ENCODE peak calls at places on chromosomes 5 and 9, in seven cellular contexts. K is brain microvascular endothelial cell, Y is vagina, P is heart left ventricle, M is neural progenitor cell, J is Karpas-422, A is Caco-2. T is an unnamed sample.

GRCh38 chr5:159987031-159987674 is 21.8 kb upstream of the TTC1 start:
- DNase-seq in K (peak; percentile 50), Y (no peak), P (peak; percentile 62), M (peak; percentile 88), J (peak; percentile 86), A (peak; percentile 88), T (peak; percentile 78)

GRCh38 chr9:128175102-128175563 is 15.1 kb downstream of the BBLN start:
- DNase-seq in K (no peak), Y (no peak), P (no peak), M (no peak), J (no peak), A (no peak), T (no peak)

GRCh38 chr9:130341128-130341527 is 75.6 kb downstream of the HMCN2 start:
- DNase-seq in K (no peak), Y (no peak), P (no peak), M (no peak), J (no peak), A (no peak), T (no peak)

GRCh38 chr5:175689147-175689991 is 31.5 kb downstream of the HRH2 start:
- DNase-seq in K (peak; percentile 3), Y (no peak), P (no peak), M (no peak), J (no peak), A (no peak), T (no peak)

GRCh38 chr9:137621131-137621757 is 2.4 kb downstream of the EHMT1 start:
- DNase-seq in K (peak; percentile 41), Y (no peak), P (no peak), M (no peak), J (peak; percentile 58), A (no peak), T (no peak)

GRCh38 chr9:134487066-134487710 is 154.4 kb upstream of the COL5A1 start:
- DNase-seq in K (no peak), Y (no peak), P (no peak), M (no peak), J (no peak), A (no peak), T (peak; percentile 23)

GRCh38 chr9:35570709-35571108 is 34.4 kb upstream of the TESK1 start:
- DNase-seq in K (no peak), Y (no peak), P (no peak), M (no peak), J (no peak), A (no peak), T (no peak)

GRCh38 chr9:99400184-99400731 is 178.2 kb downstream of the SEC61B start:
- DNase-seq in K (peak; percentile 53), Y (no peak), P (peak; percentile 44), M (peak; percentile 5), J (no peak), A (peak; percentile 41), T (no peak)

GRCh38 chr5:20166496-20166895 is 178.5 kb upstream of the CDH18 start:
- DNase-seq in K (no peak), Y (no peak), P (no peak), M (no peak), J (no peak), A (no peak), T (no peak)

GRCh38 chr9:136837146-136837855 is 5.0 kb upstream of the AJM1 start:
- DNase-seq in K (no peak), Y (no peak), P (no peak), M (no peak), J (no peak), A (no peak), T (no peak)

GRCh38 chr9:35306281-35306680 is 144.5 kb downstream of the UNC13B start:
- DNase-seq in K (peak; percentile 20), Y (no peak), P (no peak), M (no peak), J (no peak), A (no peak), T (no peak)

GRCh38 chr9:111900934-111901612 is 4.5 kb downstream of the UGCG start:
- DNase-seq in K (no peak), Y (no peak), P (no peak), M (no peak), J (no peak), A (no peak), T (no peak)

GRCh38 chr5:34604119-34604675 is 51.9 kb upstream of the RAI14 start:
- DNase-seq in K (no peak), Y (no peak), P (no peak), M (no peak), J (no peak), A (no peak), T (no peak)

GRCh38 chr5:127924606-127925005 is 159.0 kb upstream of the SLC12A2 start:
- DNase-seq in K (no peak), Y (no peak), P (no peak), M (no peak), J (no peak), A (no peak), T (no peak)

GRCh38 chr5:155530046-155530445 is 516.5 kb downstream of the KIF4B start:
- DNase-seq in K (no peak), Y (no peak), P (no peak), M (no peak), J (no peak), A (no peak), T (no peak)

GRCh38 chr9:136328622-136329041 is 1.3 kb downstream of the GPSM1 start:
- DNase-seq in K (peak; percentile 13), Y (no peak), P (no peak), M (peak; percentile 81), J (peak; percentile 44), A (no peak), T (no peak)

GRCh38 chr5:5317976-5318375 is 104.5 kb upstream of the ICE1 start:
- DNase-seq in K (no peak), Y (no peak), P (no peak), M (no peak), J (no peak), A (no peak), T (no peak)

GRCh38 chr5:71748360-71748759 is 29.3 kb downstream of the CARTPT start:
- DNase-seq in K (no peak), Y (no peak), P (peak; percentile 19), M (no peak), J (no peak), A (no peak), T (no peak)

GRCh38 chr5:1636981-1637638 is 113.3 kb upstream of the LPCAT1 start:
- DNase-seq in K (no peak), Y (no peak), P (no peak), M (no peak), J (peak; percentile 11), A (no peak), T (no peak)

GRCh38 chr9:95505072-95505471 is 11.7 kb downstream of the PTCH1 start:
- DNase-seq in K (no peak), Y (no peak), P (no peak), M (peak; percentile 39), J (no peak), A (no peak), T (no peak)
- H3K4me3 ChIP-seq in K (peak overlapping the region; percentile 44), Y (peak overlapping the region; percentile 87), P (peak overlapping the region; percentile 66), M (peak overlapping the region; percentile 93), J (peak overlapping the region; percentile 71), A (peak overlapping the region; percentile 94), T (peak overlapping the region; percentile 41)

GRCh38 chr5:41789434-41789833 is 80.8 kb downstream of the OXCT1 start:
- DNase-seq in K (no peak), Y (no peak), P (no peak), M (no peak), J (no peak), A (no peak), T (no peak)
- H3K4me3 ChIP-seq in K (no peak overlapping the region), Y (no peak overlapping the region), P (no peak overlapping the region), M (no peak overlapping the region), J (no peak overlapping the region), A (no peak overlapping the region), T (no peak overlapping the region)

GRCh38 chr9:70406446-70406862 is 8.0 kb downstream of the KLF9 start:
- DNase-seq in K (peak; percentile 59), Y (no peak), P (no peak), M (peak; percentile 51), J (no peak), A (no peak), T (no peak)

GRCh38 chr9:70404261-70404660 is 10.2 kb downstream of the KLF9 start:
- DNase-seq in K (no peak), Y (no peak), P (no peak), M (no peak), J (no peak), A (no peak), T (no peak)

GRCh38 chr9:70403618-70404025 is 10.8 kb downstream of the KLF9 start:
- DNase-seq in K (no peak), Y (no peak), P (no peak), M (no peak), J (no peak), A (no peak), T (no peak)

GRCh38 chr9:70407081-70407503 is 7.4 kb downstream of the KLF9 start:
- DNase-seq in K (peak; percentile 81), Y (no peak), P (no peak), M (no peak), J (no peak), A (no peak), T (no peak)

DNA sequence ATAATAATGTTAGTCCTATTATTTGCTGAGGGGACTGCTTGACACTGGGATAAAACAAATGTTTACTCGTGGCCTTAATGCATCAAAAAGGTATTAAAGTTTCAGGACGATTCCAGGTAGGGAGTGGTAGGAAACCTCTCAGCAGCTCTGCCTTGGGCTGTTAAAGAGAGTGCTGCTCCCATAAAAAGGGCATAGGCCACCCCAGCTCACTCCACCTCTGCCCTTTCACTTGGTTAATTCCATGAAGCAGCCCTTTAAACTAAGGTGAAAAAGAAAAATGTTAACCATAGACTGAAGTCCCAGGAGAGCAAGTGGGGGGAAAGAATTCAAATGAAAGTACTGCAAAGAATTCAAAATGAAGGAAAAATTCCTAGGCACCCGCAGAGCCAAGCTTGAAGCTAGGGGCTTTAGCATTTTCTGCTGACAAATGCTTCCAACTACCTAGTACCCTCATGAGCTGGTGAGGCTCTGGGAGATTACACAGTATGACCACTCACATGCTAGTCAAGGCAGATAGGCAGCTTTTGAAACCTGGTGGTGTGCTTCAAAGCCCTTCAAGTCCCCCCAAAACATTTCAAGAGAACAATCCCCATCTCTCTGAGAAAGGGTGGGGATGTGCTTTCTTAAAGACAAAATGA is 8.5 kb downstream of the KLF9 start:
- DNase-seq in K (no peak), Y (no peak), P (no peak), M (no peak), J (no peak), A (no peak), T (no peak)
- H3K4me3 ChIP-seq in K (no peak overlapping the region), Y (no peak overlapping the region), P (no peak overlapping the region), M (no peak overlapping the region), J (no peak overlapping the region), A (no peak overlapping the region), T (no peak overlapping the region)

DNA sequence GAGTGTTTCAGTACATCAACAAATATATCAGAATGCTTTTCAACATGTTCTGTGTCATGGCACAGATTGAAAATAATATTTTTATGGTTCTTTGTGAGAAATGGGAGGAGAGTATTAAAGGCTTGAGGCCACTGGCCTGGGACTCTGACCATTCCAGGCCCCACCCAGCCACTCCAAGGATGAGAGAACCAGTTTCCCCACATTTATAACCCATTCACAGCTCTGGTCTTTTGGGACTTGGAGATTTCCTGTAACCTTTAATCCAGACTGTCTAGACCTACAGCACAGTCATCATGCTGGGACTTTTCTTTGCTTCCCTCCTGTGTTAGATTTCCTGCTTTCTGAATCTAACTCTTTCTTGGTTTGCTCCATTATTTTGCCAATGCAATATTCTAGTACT is 389.6 kb downstream of the KIAA0825 start:
- DNase-seq in K (no peak), Y (no peak), P (no peak), M (no peak), J (no peak), A (peak; percentile 63), T (no peak)
- H3K4me3 ChIP-seq in K (no peak overlapping the region), Y (no peak overlapping the region), P (no peak overlapping the region), M (no peak overlapping the region), J (no peak overlapping the region), A (no peak overlapping the region), T (no peak overlapping the region)

T was measured in CD8-positive, alpha-beta memory T cell.